ENCODE peak calls at places on chromosome 10, in eight cellular contexts. N, L, X, Q, A, G, B and C are unnamed samples.

GRCh38 chr10:52491246-52492000 is 177.3 kb downstream of the DKK1 start:
- DNase-seq in N (no peak), L (no peak), X (no peak), Q (no peak), A (no peak), G (no peak), B (no peak), C (no peak)

GRCh38 chr10:11154809-11155208 is 137.1 kb downstream of the CELF2 start:
- DNase-seq in N (no peak), L (no peak), X (no peak), Q (no peak), A (no peak), G (no peak), B (no peak), C (no peak)

GRCh38 chr10:133260895-133261725 is 15.6 kb downstream of the ADAM8 start:
- DNase-seq in N (peak; percentile 47), L (peak; percentile 49), X (peak; percentile 56), Q (peak; percentile 59), A (peak; percentile 34), G (peak; percentile 84), B (peak; percentile 88), C (peak; percentile 63)

GRCh38 chr10:113879691-113880090 is 25.2 kb downstream of the NHLRC2 start:
- DNase-seq in N (no peak), L (no peak), X (no peak), Q (no peak), A (no peak), G (no peak), B (no peak), C (no peak)

GRCh38 chr10:2716596-2716995 is 350.8 kb upstream of the PFKP start:
- DNase-seq in N (no peak), L (no peak), X (no peak), Q (no peak), A (no peak), G (no peak), B (no peak), C (no peak)

GRCh38 chr10:95327367-95327766 is 36.6 kb upstream of the PDLIM1 start:
- DNase-seq in N (no peak), L (peak; percentile 44), X (no peak), Q (peak; percentile 72), A (no peak), G (no peak), B (no peak), C (peak; percentile 55)

GRCh38 chr10:62548686-62549085 is 174.5 kb downstream of the ZNF365 start:
- DNase-seq in N (no peak), L (no peak), X (no peak), Q (no peak), A (no peak), G (no peak), B (no peak), C (no peak)

GRCh38 chr10:52777414-52777813 is 4.8 kb upstream of the MBL2 start:
- DNase-seq in N (no peak), L (no peak), X (no peak), Q (no peak), A (no peak), G (no peak), B (no peak), C (no peak)

GRCh38 chr10:98030093-98030821 is at the start of gene CRTAC1:
- DNase-seq in N (no peak), L (peak; percentile 91), X (no peak), Q (peak; percentile 65), A (no peak), G (no peak), B (peak; percentile 89), C (no peak)

GRCh38 chr10:133520193-133520738 is 6.9 kb upstream of the CYP2E1 start:
- DNase-seq in N (peak; percentile 85), L (no peak), X (peak; percentile 87), Q (peak; percentile 82), A (peak; percentile 83), G (no peak), B (peak; percentile 92), C (peak; percentile 79)

GRCh38 chr10:4506087-4506486 is 319.9 kb upstream of the AKR1E2 start:
- DNase-seq in N (no peak), L (no peak), X (no peak), Q (no peak), A (no peak), G (no peak), B (no peak), C (no peak)

GRCh38 chr10:21950566-21950965 is 53.0 kb downstream of the DNAJC1 start:
- DNase-seq in N (no peak), L (no peak), X (no peak), Q (no peak), A (no peak), G (no peak), B (no peak), C (no peak)

GRCh38 chr10:71597821-71598498 is 121.6 kb downstream of the C10orf105 start:
- DNase-seq in N (no peak), L (no peak), X (no peak), Q (peak; percentile 27), A (peak; percentile 68), G (no peak), B (no peak), C (no peak)

GRCh38 chr10:43824934-43825333 is 176.3 kb upstream of the ZNF32 start:
- DNase-seq in N (no peak), L (no peak), X (no peak), Q (peak; percentile 67), A (no peak), G (no peak), B (peak; percentile 86), C (no peak)

GRCh38 chr10:102113956-102114857 is 6.0 kb downstream of the LDB1 start:
- DNase-seq in N (no peak), L (peak; percentile 34), X (no peak), Q (no peak), A (no peak), G (no peak), B (peak; percentile 81), C (no peak)

GRCh38 chr10:53010362-53010907 is 237.9 kb upstream of the MBL2 start:
- DNase-seq in N (no peak), L (no peak), X (no peak), Q (no peak), A (no peak), G (no peak), B (no peak), C (no peak)

GRCh38 chr10:110852255-110852896 is 19.4 kb upstream of the PDCD4 start:
- DNase-seq in N (no peak), L (no peak), X (no peak), Q (peak; percentile 90), A (no peak), G (no peak), B (no peak), C (peak; percentile 97)

GRCh38 chr10:21744223-21744622 is 210.2 kb downstream of the MLLT10 start:
- DNase-seq in N (no peak), L (no peak), X (no peak), Q (no peak), A (no peak), G (no peak), B (no peak), C (no peak)

GRCh38 chr10:15255961-15256360 is 87.5 kb upstream of the NMT2 start:
- DNase-seq in N (no peak), L (no peak), X (no peak), Q (no peak), A (no peak), G (no peak), B (no peak), C (no peak)

GRCh38 chr10:30047924-30048531 is 11.4 kb downstream of the JCAD start:
- DNase-seq in N (no peak), L (no peak), X (peak; percentile 43), Q (no peak), A (no peak), G (no peak), B (no peak), C (no peak)

GRCh38 chr10:53403688-53404087 is 631.1 kb upstream of the MBL2 start:
- DNase-seq in N (no peak), L (peak; percentile 20), X (no peak), Q (peak; percentile 81), A (no peak), G (no peak), B (no peak), C (no peak)

GRCh38 chr10:97059006-97059871 is 126.5 kb downstream of the SLIT1 start:
- DNase-seq in N (no peak), L (no peak), X (no peak), Q (no peak), A (no peak), G (no peak), B (peak; percentile 69), C (no peak)

GRCh38 chr10:24873281-24873683 is 79.1 kb downstream of the PRTFDC1 start:
- DNase-seq in N (no peak), L (no peak), X (no peak), Q (no peak), A (no peak), G (no peak), B (no peak), C (peak; percentile 88)
- H3K27ac ChIP-seq in N (no peak overlapping the region), L (peak overlapping the region; percentile 54), X (no peak overlapping the region), Q (no peak overlapping the region), A (no peak overlapping the region), G (peak overlapping the region; percentile 33), B (no peak overlapping the region), C (peak overlapping the region; percentile 89)

GRCh38 chr10:6748981-6749630 is 169.0 kb upstream of the PRKCQ start:
- DNase-seq in N (no peak), L (no peak), X (no peak), Q (no peak), A (no peak), G (no peak), B (no peak), C (peak; percentile 86)
- H3K27ac ChIP-seq in N (no peak overlapping the region), L (no peak overlapping the region), X (no peak overlapping the region), Q (no peak overlapping the region), A (no peak overlapping the region), G (no peak overlapping the region), B (no peak overlapping the region), C (peak overlapping the region; percentile 75)

DNA sequence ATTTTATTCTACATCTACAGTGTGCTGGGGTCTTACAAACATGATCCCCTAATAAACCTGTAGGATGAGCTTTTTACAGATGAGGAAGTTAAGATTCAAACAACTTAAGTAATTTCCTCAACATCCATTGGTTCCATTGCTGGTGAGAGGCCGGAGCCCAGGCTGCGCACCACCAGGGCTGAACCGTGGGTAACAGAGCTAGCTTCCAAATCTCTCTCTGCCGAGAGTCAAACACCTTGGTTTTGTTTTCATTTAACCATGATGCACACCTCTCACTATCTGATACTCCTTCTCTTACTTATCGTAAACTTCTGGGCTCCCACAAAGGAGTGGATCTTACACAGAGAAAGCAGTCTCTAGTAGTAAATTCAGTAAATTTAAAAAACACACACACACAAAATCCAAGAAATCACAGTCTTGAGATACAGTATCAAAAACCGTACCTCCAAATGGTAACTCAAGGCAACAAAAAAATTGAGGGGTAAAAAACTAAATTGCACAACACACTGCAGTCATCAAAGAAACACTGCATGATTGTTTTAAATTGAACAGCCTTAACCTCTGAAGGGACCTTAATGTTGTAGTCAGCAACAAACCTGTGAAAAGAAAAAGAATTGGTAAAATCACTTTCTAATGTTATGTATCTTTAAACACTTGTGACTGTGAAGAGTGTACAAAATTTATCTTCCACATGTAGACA is 20.5 kb downstream of the SGMS1 start:
- DNase-seq in N (no peak), L (no peak), X (no peak), Q (no peak), A (no peak), G (no peak), B (no peak), C (no peak)
- H3K27ac ChIP-seq in N (no peak overlapping the region), L (no peak overlapping the region), X (no peak overlapping the region), Q (peak overlapping the region; percentile 80), A (no peak overlapping the region), G (no peak overlapping the region), B (peak overlapping the region; percentile 24), C (peak overlapping the region; percentile 63)

DNA sequence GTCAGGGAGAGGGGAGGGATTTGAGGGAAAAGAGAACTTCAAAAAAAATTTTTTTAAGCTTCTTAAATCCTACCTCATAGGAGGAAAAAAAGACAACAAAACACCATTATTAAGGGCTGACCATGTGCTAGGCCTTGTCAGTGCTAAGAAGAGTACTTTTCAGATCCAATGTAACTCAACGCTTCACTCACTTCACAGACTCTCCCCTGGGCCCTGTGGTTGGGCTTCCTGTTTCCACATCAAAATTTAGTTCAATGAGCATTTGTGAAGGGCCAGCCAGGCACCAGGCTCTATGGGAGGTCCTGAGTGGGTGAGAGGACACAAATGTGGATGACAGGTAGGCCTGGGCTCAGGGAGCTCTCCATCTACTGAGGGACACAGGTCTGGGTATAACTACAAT is 249.8 kb downstream of the PTEN start:
- DNase-seq in N (no peak), L (no peak), X (no peak), Q (no peak), A (peak; percentile 94), G (no peak), B (no peak), C (no peak)
- H3K27ac ChIP-seq in N (no peak overlapping the region), L (no peak overlapping the region), X (no peak overlapping the region), Q (no peak overlapping the region), A (peak overlapping the region; percentile 83), G (no peak overlapping the region), B (no peak overlapping the region), C (no peak overlapping the region)